ENCODE peak calls at places on chromosomes 13 and 19, in five cellular contexts. N, V, W, E and B are unnamed samples.

GRCh38 chr13:107203146-107203847 is 635.4 kb upstream of the ARGLU1 start:
- DNase-seq in N (peak; percentile 34), W (no peak), E (peak; percentile 43), V (no peak), B (no peak)

GRCh38 chr19:1170938-1171754 is 2.9 kb downstream of the SBNO2 start:
- DNase-seq in W (no peak), E (peak; percentile 14), V (no peak), N (peak; percentile 33), B (no peak)

GRCh38 chr13:93534181-93534700 is 307.6 kb downstream of the GPC6 start:
- DNase-seq in E (no peak), W (no peak), V (no peak), N (no peak), B (peak; percentile 44)

GRCh38 chr19:30374791-30375650 is 2.8 kb downstream of the ZNF536 start:
- DNase-seq in V (no peak), E (peak; percentile 48), W (no peak), N (no peak), B (no peak)

GRCh38 chr19:41882568-41883462 is at the start of gene ARHGEF1:
- DNase-seq in N (peak; percentile 35), W (no peak), E (peak; percentile 56), V (peak; percentile 72), B (no peak)

GRCh38 chr19:56211718-56212117 is 9.6 kb downstream of the ZSCAN5C start:
- DNase-seq in E (no peak), W (no peak), N (no peak), V (no peak), B (no peak)

GRCh38 chr13:84609716-84610115 is 727.4 kb upstream of the SLITRK1 start:
- DNase-seq in W (no peak), E (no peak), N (peak; percentile 39), V (no peak), B (no peak)

GRCh38 chr19:19642506-19643157 is 825 bp downstream of the GMIP start:
- DNase-seq in N (peak; percentile 11), E (no peak), V (no peak), W (no peak), B (no peak)

GRCh38 chr19:2129892-2130770 is 21.2 kb downstream of the AP3D1 start:
- DNase-seq in N (no peak), E (no peak), V (no peak), W (no peak), B (no peak)

GRCh38 chr19:16208064-16208759 is 10.5 kb downstream of the AP1M1 start:
- DNase-seq in N (no peak), V (no peak), W (no peak), E (peak; percentile 4), B (no peak)

GRCh38 chr13:75489502-75490263 is 7.7 kb upstream of the TBC1D4 start:
- DNase-seq in E (no peak), V (no peak), N (peak; percentile 62), W (no peak), B (peak; percentile 7)

GRCh38 chr13:101416181-101417042 is at the start of gene NALCN:
- DNase-seq in V (no peak), N (peak; percentile 39), E (peak; percentile 34), W (no peak), B (peak; percentile 56)